ENCODE peak calls at places on chromosomes 5 and 9, in seven cellular contexts. One of them, this sample, is unnamed.
A peak's percentile ranks its signal among the peaks of the same experiment; 100 is the strongest.

GRCh38 chr9:102700936-102701335 is 294.2 kb upstream of the CYLC2 start:
- DNase-seq in HepG2: no peak
- DNase-seq in transverse colon: no peak
- DNase-seq in SK-N-MC: no peak
- DNase-seq in SK-N-SH: no peak
- DNase-seq in upper lobe of left lung: no peak
- DNase-seq in HCT116: no peak
- DNase-seq in this sample: no peak

GRCh38 chr5:98513378-98513777 is 260.1 kb upstream of the RGMB start:
- DNase-seq in SK-N-SH: no peak
- DNase-seq in SK-N-MC: no peak
- DNase-seq in upper lobe of left lung: no peak
- DNase-seq in HCT116: no peak
- DNase-seq in transverse colon: peak; percentile 22
- DNase-seq in HepG2: no peak
- DNase-seq in this sample: no peak

GRCh38 chr5:135112008-135112670 is 78.1 kb upstream of the PITX1 start:
- DNase-seq in HepG2: no peak
- DNase-seq in SK-N-SH: no peak
- DNase-seq in SK-N-MC: no peak
- DNase-seq in HCT116: no peak
- DNase-seq in upper lobe of left lung: no peak
- DNase-seq in transverse colon: no peak
- DNase-seq in this sample: no peak

GRCh38 chr9:129697111-129697955 is 31.9 kb downstream of the PRRX2 start:
- DNase-seq in SK-N-SH: peak; percentile 96
- DNase-seq in HCT116: no peak
- DNase-seq in HepG2: no peak
- DNase-seq in SK-N-MC: peak; percentile 72
- DNase-seq in upper lobe of left lung: peak; percentile 88
- DNase-seq in transverse colon: peak; percentile 15
- DNase-seq in this sample: no peak

GRCh38 chr5:76801159-76801802 is 17.5 kb upstream of the F2RL1 start:
- DNase-seq in SK-N-SH: no peak
- DNase-seq in upper lobe of left lung: no peak
- DNase-seq in HepG2: no peak
- DNase-seq in HCT116: peak; percentile 59
- DNase-seq in SK-N-MC: no peak
- DNase-seq in transverse colon: no peak
- DNase-seq in this sample: no peak

GRCh38 chr9:27393054-27393846 is 96.3 kb upstream of the EQTN start:
- DNase-seq in SK-N-SH: no peak
- DNase-seq in upper lobe of left lung: no peak
- DNase-seq in transverse colon: no peak
- DNase-seq in HCT116: no peak
- DNase-seq in HepG2: no peak
- DNase-seq in SK-N-MC: no peak
- DNase-seq in this sample: no peak

GRCh38 chr5:176578391-176578808 is 29.3 kb downstream of the CDHR2 start:
- DNase-seq in SK-N-MC: no peak
- DNase-seq in HepG2: peak; percentile 45
- DNase-seq in HCT116: peak; percentile 83
- DNase-seq in upper lobe of left lung: no peak
- DNase-seq in transverse colon: peak; percentile 80
- DNase-seq in SK-N-SH: peak; percentile 77
- DNase-seq in this sample: no peak

GRCh38 chr9:130256644-130257043 is 8.9 kb upstream of the HMCN2 start:
- DNase-seq in HCT116: no peak
- DNase-seq in upper lobe of left lung: no peak
- DNase-seq in SK-N-MC: no peak
- DNase-seq in transverse colon: no peak
- DNase-seq in SK-N-SH: peak; percentile 60
- DNase-seq in HepG2: no peak
- DNase-seq in this sample: no peak

GRCh38 chr5:18299166-18299565 is 664.9 kb downstream of the TAF11L14 start:
- DNase-seq in upper lobe of left lung: no peak
- DNase-seq in HepG2: no peak
- DNase-seq in SK-N-MC: no peak
- DNase-seq in HCT116: no peak
- DNase-seq in SK-N-SH: no peak
- DNase-seq in transverse colon: no peak
- DNase-seq in this sample: no peak

GRCh38 chr5:1371602-1372342 is 26.9 kb upstream of the CLPTM1L start:
- DNase-seq in SK-N-SH: no peak
- DNase-seq in HepG2: no peak
- DNase-seq in HCT116: no peak
- DNase-seq in upper lobe of left lung: no peak
- DNase-seq in SK-N-MC: no peak
- DNase-seq in transverse colon: no peak
- DNase-seq in this sample: no peak

GRCh38 chr5:135223891-135224625 is 175.0 kb downstream of the MACROH2A1 start:
- DNase-seq in upper lobe of left lung: no peak
- DNase-seq in transverse colon: peak; percentile 1
- DNase-seq in HepG2: no peak
- DNase-seq in SK-N-SH: no peak
- DNase-seq in SK-N-MC: no peak
- DNase-seq in HCT116: no peak
- DNase-seq in this sample: no peak

GRCh38 chr5:14901462-14902051 is 30.0 kb upstream of the ANKH start:
- DNase-seq in upper lobe of left lung: no peak
- DNase-seq in SK-N-MC: no peak
- DNase-seq in HCT116: no peak
- DNase-seq in transverse colon: no peak
- DNase-seq in HepG2: no peak
- DNase-seq in SK-N-SH: peak; percentile 63
- DNase-seq in this sample: no peak

GRCh38 chr9:37200572-37201005 is 80.2 kb downstream of the ZCCHC7 start:
- DNase-seq in SK-N-MC: no peak
- DNase-seq in HepG2: no peak
- DNase-seq in transverse colon: no peak
- DNase-seq in SK-N-SH: no peak
- DNase-seq in upper lobe of left lung: no peak
- DNase-seq in HCT116: no peak
- DNase-seq in this sample: no peak

GRCh38 chr5:53338971-53339370 is 141.5 kb upstream of the FST start:
- DNase-seq in SK-N-SH: no peak
- DNase-seq in transverse colon: no peak
- DNase-seq in upper lobe of left lung: no peak
- DNase-seq in SK-N-MC: no peak
- DNase-seq in HCT116: no peak
- DNase-seq in HepG2: no peak
- DNase-seq in this sample: no peak
- TF ChIP-seq POLR2AphosphoS5 in SK-N-SH: no peak
- TF ChIP-seq POLR2AphosphoS5 in transverse colon: no peak
- TF ChIP-seq POLR2AphosphoS5 in upper lobe of left lung: no peak
- TF ChIP-seq POLR2AphosphoS5 in SK-N-MC: no peak
- TF ChIP-seq POLR2AphosphoS5 in HCT116: no peak
- TF ChIP-seq POLR2AphosphoS5 in HepG2: no peak
- TF ChIP-seq POLR2AphosphoS5 in this sample: no peak

DNA sequence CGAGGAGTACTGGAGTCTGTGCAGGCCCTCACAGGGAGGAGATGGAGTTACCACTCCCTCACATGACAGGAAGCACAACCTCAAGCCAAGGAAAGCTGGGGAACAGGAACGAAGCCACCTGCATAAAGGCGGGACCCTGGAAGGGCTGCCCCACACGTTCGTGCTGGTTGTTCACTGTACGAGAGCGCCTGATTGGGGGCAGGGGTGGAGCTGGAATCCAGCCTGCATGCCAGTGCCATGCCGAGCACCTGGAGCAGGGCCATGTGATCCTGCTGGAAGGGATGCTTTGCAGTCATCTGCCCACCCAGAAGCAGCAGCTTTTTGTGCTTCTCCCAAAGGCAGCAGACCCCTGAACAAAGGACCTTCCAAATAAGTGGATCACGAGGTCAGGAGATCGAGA is 11.4 kb downstream of the GRM6 start:
- DNase-seq in SK-N-MC: no peak
- DNase-seq in SK-N-SH: no peak
- DNase-seq in upper lobe of left lung: peak; percentile 25
- DNase-seq in HCT116: no peak
- DNase-seq in transverse colon: no peak
- DNase-seq in HepG2: no peak
- DNase-seq in this sample: no peak
- H3K9me3 ChIP-seq in SK-N-MC: no peaks in the 10 kb centered on the region
- H3K9me3 ChIP-seq in SK-N-SH: no peaks in the 10 kb centered on the region
- H3K9me3 ChIP-seq in upper lobe of left lung: peaks cover 55% of the 10 kb centered on the region
- H3K9me3 ChIP-seq in HCT116: peaks cover 11% of the 10 kb centered on the region
- H3K9me3 ChIP-seq in transverse colon: peaks cover 32% of the 10 kb centered on the region
- H3K9me3 ChIP-seq in HepG2: peaks cover 67% of the 10 kb centered on the region
- H3K9me3 ChIP-seq in this sample: peaks cover 5% of the 10 kb centered on the region

GRCh38 chr5:172503925-172504730 is 49.8 kb upstream of the SH3PXD2B start:
- DNase-seq in SK-N-MC: no peak
- DNase-seq in upper lobe of left lung: peak; percentile 67
- DNase-seq in SK-N-SH: no peak
- DNase-seq in transverse colon: peak; percentile 73
- DNase-seq in HCT116: no peak
- DNase-seq in HepG2: no peak
- DNase-seq in this sample: no peak
- TF ChIP-seq POLR2AphosphoS5 in SK-N-MC: no peak
- TF ChIP-seq POLR2AphosphoS5 in upper lobe of left lung: no peak
- TF ChIP-seq POLR2AphosphoS5 in SK-N-SH: no peak
- TF ChIP-seq POLR2AphosphoS5 in transverse colon: no peak
- TF ChIP-seq POLR2AphosphoS5 in HCT116: no peak
- TF ChIP-seq POLR2AphosphoS5 in HepG2: no peak
- TF ChIP-seq POLR2AphosphoS5 in this sample: no peak

DNA sequence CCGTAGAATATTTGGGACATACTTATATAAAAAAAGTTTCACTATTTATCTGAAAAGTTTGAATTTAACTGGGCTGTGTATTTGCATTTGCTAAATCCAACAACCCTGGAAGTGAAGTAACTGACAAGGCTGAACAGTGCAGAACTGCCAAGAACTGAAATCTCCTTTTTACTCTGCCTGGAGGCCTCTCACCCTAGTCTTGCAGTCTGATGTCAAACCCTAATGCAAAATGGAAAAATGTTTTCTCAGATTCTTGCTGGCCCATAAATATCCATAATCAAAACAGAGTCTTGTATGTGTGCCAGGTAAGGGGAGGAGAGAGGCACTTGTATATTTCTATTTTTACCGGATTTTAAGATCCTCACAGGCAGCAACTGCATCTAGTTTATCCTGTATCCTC is 432.7 kb upstream of the KLF4 start:
- DNase-seq in HCT116: no peak
- DNase-seq in HepG2: no peak
- DNase-seq in upper lobe of left lung: no peak
- DNase-seq in SK-N-SH: no peak
- DNase-seq in SK-N-MC: no peak
- DNase-seq in transverse colon: no peak
- DNase-seq in this sample: no peak
- H3K9me3 ChIP-seq in HCT116: no peaks in the 10 kb centered on the region
- H3K9me3 ChIP-seq in HepG2: no peaks in the 10 kb centered on the region
- H3K9me3 ChIP-seq in upper lobe of left lung: no peaks in the 10 kb centered on the region
- H3K9me3 ChIP-seq in SK-N-SH: no peaks in the 10 kb centered on the region
- H3K9me3 ChIP-seq in SK-N-MC: no peaks in the 10 kb centered on the region
- H3K9me3 ChIP-seq in transverse colon: no peaks in the 10 kb centered on the region
- H3K9me3 ChIP-seq in this sample: no peaks in the 10 kb centered on the region

GRCh38 chr9:124264812-124265211 is 7.1 kb downstream of the NEK6 start:
- DNase-seq in transverse colon: peak; percentile 54
- DNase-seq in HepG2: no peak
- DNase-seq in SK-N-SH: no peak
- DNase-seq in SK-N-MC: no peak
- DNase-seq in upper lobe of left lung: no peak
- DNase-seq in HCT116: no peak
- DNase-seq in this sample: no peak
- TF ChIP-seq POLR2AphosphoS5 in transverse colon: no peak
- TF ChIP-seq POLR2AphosphoS5 in HepG2: no peak
- TF ChIP-seq POLR2AphosphoS5 in SK-N-SH: no peak
- TF ChIP-seq POLR2AphosphoS5 in SK-N-MC: no peak
- TF ChIP-seq POLR2AphosphoS5 in upper lobe of left lung: no peak
- TF ChIP-seq POLR2AphosphoS5 in HCT116: no peak
- TF ChIP-seq POLR2AphosphoS5 in this sample: no peak

GRCh38 chr9:30172206-30172605 is 2212.2 kb upstream of the ACO1 start:
- DNase-seq in HCT116: no peak
- DNase-seq in SK-N-SH: no peak
- DNase-seq in SK-N-MC: no peak
- DNase-seq in transverse colon: no peak
- DNase-seq in HepG2: no peak
- DNase-seq in upper lobe of left lung: no peak
- DNase-seq in this sample: no peak
- H3K9me3 ChIP-seq in HCT116: no peaks in the 10 kb centered on the region
- H3K9me3 ChIP-seq in SK-N-SH: peaks cover 10% of the 10 kb centered on the region
- H3K9me3 ChIP-seq in SK-N-MC: no peaks in the 10 kb centered on the region
- H3K9me3 ChIP-seq in transverse colon: no peaks in the 10 kb centered on the region
- H3K9me3 ChIP-seq in HepG2: no peaks in the 10 kb centered on the region
- H3K9me3 ChIP-seq in upper lobe of left lung: no peaks in the 10 kb centered on the region
- H3K9me3 ChIP-seq in this sample: no peaks in the 10 kb centered on the region